ENCODE peak calls at places on chromosomes 16 and 17, in nine cellular contexts. F is lower lobe of right lung; G is body of pancreas; W is K562; J is heart left ventricle; T is A549; Z is OCI-LY7; D is naive thymus-derived CD4-positive, alpha-beta T cell; L is cardiac muscle cell. R is an unnamed sample.

GRCh38 chr17:76421054-76421427 is 31.9 kb downstream of the UBE2O start:
- DNase-seq in T (no peak), J (no peak), L (peak; percentile 32), Z (no peak), D (no peak), W (no peak), F (no peak), G (no peak), R (no peak)

GRCh38 chr17:81368161-81368560 is 27.1 kb upstream of the BAHCC1 start:
- DNase-seq in Z (no peak), T (no peak), G (no peak), J (no peak), L (no peak), F (no peak), D (no peak), W (no peak), R (no peak)

GRCh38 chr17:69654981-69655581 is 240.6 kb downstream of the MAP2K6 start:
- DNase-seq in T (no peak), L (peak; percentile 69), W (no peak), F (no peak), Z (peak; percentile 84), G (no peak), D (no peak), J (no peak), R (no peak)

GRCh38 chr17:77662796-77663195 is 295.7 kb upstream of the TNRC6C start:
- DNase-seq in F (no peak), L (no peak), J (no peak), T (no peak), G (no peak), Z (no peak), D (no peak), W (no peak), R (no peak)

GRCh38 chr16:81616321-81617020 is 162.6 kb upstream of the PLCG2 start:
- DNase-seq in L (peak; percentile 77), J (peak; percentile 88), G (peak; percentile 50), F (peak; percentile 79), W (no peak), T (no peak), D (peak; percentile 56), Z (peak; percentile 74), R (peak; percentile 47)

GRCh38 chr17:36980281-36980761 is 31.6 kb downstream of the AATF start:
- DNase-seq in G (no peak), F (no peak), J (no peak), L (peak; percentile 44), Z (no peak), D (no peak), W (no peak), T (no peak), R (no peak)

GRCh38 chr16:11100239-11100750 is 155.7 kb downstream of the SOCS1 start:
- DNase-seq in W (peak; percentile 76), T (no peak), Z (peak; percentile 34), J (no peak), G (peak; percentile 35), L (peak; percentile 95), D (no peak), F (no peak), R (peak; percentile 41)

GRCh38 chr16:72094266-72094610 is 591 bp downstream of the DHX38 start:
- DNase-seq in G (no peak), D (peak; percentile 23), F (no peak), W (peak; percentile 33), J (no peak), T (no peak), L (no peak), Z (peak; percentile 30), R (no peak)

GRCh38 chr17:27551701-27552466 is 79.1 kb upstream of the LGALS9 start:
- DNase-seq in L (no peak), F (no peak), W (peak; percentile 52), D (no peak), Z (no peak), G (peak; percentile 59), J (no peak), T (peak; percentile 93), R (peak; percentile 97)

GRCh38 chr17:29243792-29244191 is 2.9 kb upstream of the CRYBA1 start:
- DNase-seq in J (no peak), T (peak; percentile 78), G (no peak), Z (peak; percentile 65), W (peak; percentile 53), D (no peak), F (no peak), L (no peak), R (peak; percentile 17)

GRCh38 chr16:55955439-55955838 is 80.3 kb upstream of the CES5A start:
- DNase-seq in L (no peak), G (no peak), T (no peak), Z (no peak), J (no peak), W (no peak), F (no peak), D (no peak), R (no peak)

GRCh38 chr16:81483970-81484595 is 39.5 kb downstream of the CMIP start:
- DNase-seq in T (no peak), G (no peak), J (no peak), L (no peak), F (no peak), Z (no peak), D (no peak), W (no peak), R (no peak)

GRCh38 chr16:35516551-35516950 is 2057.1 kb downstream of the TP53TG3F start:
- DNase-seq in D (no peak), T (no peak), J (no peak), W (no peak), F (no peak), Z (no peak), L (no peak), G (no peak), R (no peak)

GRCh38 chr17:72358465-72358864 is 237.6 kb downstream of the SOX9 start:
- DNase-seq in W (no peak), J (no peak), D (no peak), F (no peak), L (no peak), Z (no peak), G (no peak), T (no peak), R (no peak)

GRCh38 chr17:81976332-81977210 is 858 bp upstream of the ASPSCR1 start:
- DNase-seq in Z (peak; percentile 48), L (no peak), D (peak; percentile 30), T (no peak), W (peak; percentile 48), J (no peak), F (peak; percentile 76), G (peak; percentile 67), R (peak; percentile 39)

GRCh38 chr17:75096082-75096625 is 8.4 kb downstream of the SLC16A5 start:
- DNase-seq in D (no peak), G (peak; percentile 83), W (peak; percentile 91), T (peak; percentile 90), L (peak; percentile 72), F (peak; percentile 92), Z (no peak), J (peak; percentile 80), R (peak; percentile 98)
- H3K27ac ChIP-seq in D (no peak overlapping the region), G (peak overlapping the region; percentile 71), W (peak overlapping the region; percentile 95), T (peak overlapping the region; percentile 96), L (no peak overlapping the region), F (peak overlapping the region; percentile 77), Z (no peak overlapping the region), J (peak overlapping the region; percentile 18), R (peak overlapping the region; percentile 80)

DNA sequence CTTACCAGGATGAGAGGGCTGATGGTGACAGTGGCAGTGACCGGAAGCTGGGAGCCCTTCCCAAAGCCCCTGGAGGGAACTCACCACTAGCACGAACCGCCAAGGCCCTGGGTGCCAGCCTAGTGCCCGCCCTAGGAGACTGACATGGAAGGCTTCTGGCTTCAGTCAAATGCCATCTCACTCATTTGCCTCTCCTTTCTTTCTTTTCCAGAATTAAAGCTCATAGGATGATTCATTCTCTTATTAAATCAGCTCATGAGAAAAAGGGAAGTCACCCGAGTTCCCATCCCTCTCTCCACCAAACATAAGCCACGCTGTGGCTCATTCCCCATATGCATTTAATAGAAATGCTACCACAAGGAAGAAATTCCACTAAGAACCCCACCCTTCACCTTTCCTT is 12.1 kb downstream of the CUEDC1 start:
- DNase-seq in T (no peak), L (no peak), F (no peak), G (no peak), Z (no peak), D (no peak), W (no peak), J (no peak), R (no peak)
- H3K4me1 ChIP-seq in T (peaks cover 94% of the 10 kb centered on the region), L (peaks cover 3% of the 10 kb centered on the region), F (peaks cover 77% of the 10 kb centered on the region), G (peaks cover 48% of the 10 kb centered on the region), Z (peaks cover 52% of the 10 kb centered on the region), D (peaks cover 9% of the 10 kb centered on the region), W (peaks cover 4% of the 10 kb centered on the region), J (peaks cover 89% of the 10 kb centered on the region), R (peaks cover 16% of the 10 kb centered on the region)

GRCh38 chr17:58083491-58084316 is 485 bp downstream of the DYNLL2 start:
- DNase-seq in Z (peak; percentile 73), W (peak; percentile 74), F (peak; percentile 80), G (peak; percentile 74), D (peak; percentile 73), J (peak; percentile 88), L (peak; percentile 55), T (peak; percentile 65), R (peak; percentile 56)

GRCh38 chr17:58082870-58083490 is at the start of gene DYNLL2:
- DNase-seq in D (peak; percentile 88), Z (peak; percentile 92), J (peak; percentile 96), W (peak; percentile 96), F (peak; percentile 96), G (peak; percentile 93), T (peak; percentile 97), L (peak; percentile 97), R (peak; percentile 91)

GRCh38 chr17:58082341-58082869 is 814 bp upstream of the DYNLL2 start:
- DNase-seq in D (no peak), G (no peak), F (no peak), L (no peak), T (no peak), W (peak; percentile 13), J (no peak), Z (peak; percentile 2), R (no peak)

GRCh38 chr17:58081641-58082340 is 1.4 kb upstream of the DYNLL2 start:
- DNase-seq in F (no peak), D (no peak), J (no peak), G (no peak), L (no peak), Z (no peak), W (no peak), T (no peak), R (no peak)

GRCh38 chr17:58079300-58080033 is 3.8 kb upstream of the DYNLL2 start:
- DNase-seq in F (no peak), Z (no peak), T (no peak), G (no peak), D (no peak), W (no peak), J (no peak), L (no peak), R (no peak)
- H3K4me3 ChIP-seq in F (no peak overlapping the region), Z (no peak overlapping the region), T (no peak overlapping the region), G (no peak overlapping the region), D (no peak overlapping the region), W (no peak overlapping the region), J (no peak overlapping the region), L (no peak overlapping the region), R (no peak overlapping the region)

DNA sequence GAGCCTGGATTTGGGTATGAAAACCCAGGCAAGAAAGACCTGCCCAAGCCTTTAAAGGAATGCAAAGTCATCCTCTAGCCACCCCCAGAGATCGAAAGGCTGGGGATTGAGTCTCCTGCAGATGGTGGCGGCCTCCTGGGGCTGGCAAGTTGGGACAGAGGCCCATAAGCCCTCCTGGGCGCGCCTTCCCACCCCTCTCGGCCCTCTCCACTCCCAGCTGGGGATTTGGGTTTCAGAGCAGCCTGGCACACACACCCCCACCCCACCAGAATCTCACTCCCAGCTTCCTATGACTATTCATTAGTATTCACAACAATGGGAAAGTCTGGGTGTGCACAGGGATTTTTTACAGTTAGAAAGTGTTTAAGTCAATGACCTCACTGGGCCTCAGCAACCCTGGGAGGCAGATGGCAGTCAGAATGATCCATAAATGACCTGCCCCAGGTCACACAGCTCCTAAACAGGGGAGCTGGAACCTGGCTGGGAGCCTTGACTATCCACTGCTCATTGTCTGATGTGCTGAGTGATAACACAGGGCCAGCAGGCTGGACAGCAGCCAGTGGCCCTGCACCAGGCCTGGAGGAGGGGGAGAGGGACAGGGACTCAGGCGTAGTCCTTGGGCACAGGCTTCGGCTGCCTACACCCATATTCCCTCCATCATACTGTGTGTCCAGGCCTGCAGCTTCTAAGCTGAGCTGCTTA is 12.1 kb downstream of the NHERF1 start:
- DNase-seq in J (no peak), T (no peak), L (no peak), W (peak; percentile 48), Z (no peak), G (no peak), F (no peak), D (no peak), R (no peak)
- H3K27ac ChIP-seq in J (peak overlapping the region; percentile 50), T (peak overlapping the region; percentile 79), L (peak overlapping the region; percentile 72), W (peak overlapping the region; percentile 61), Z (no peak overlapping the region), G (peak overlapping the region; percentile 86), F (no peak overlapping the region), D (peak overlapping the region; percentile 49), R (peak overlapping the region; percentile 92)

R was measured in small intestine.